ENCODE peak calls at places on chromosomes 16 and 17, in eight cellular contexts. One of them, this sample, is unnamed.

GRCh38 chr16:3400446-3400778 is 392 bp downstream of the ZSCAN32 start:
- DNase-seq in omental fat pad: no peak
- DNase-seq in HFFc6: no peak
- DNase-seq in heart left ventricle: no peak
- DNase-seq in RWPE1: no peak
- DNase-seq in right lobe of liver: no peak
- DNase-seq in GM12864: no peak
- DNase-seq in AG09319: no peak
- DNase-seq in this sample: no peak

GRCh38 chr16:66374176-66374575 is 7.7 kb downstream of the CDH5 start:
- DNase-seq in omental fat pad: no peak
- DNase-seq in HFFc6: no peak
- DNase-seq in heart left ventricle: no peak
- DNase-seq in RWPE1: no peak
- DNase-seq in right lobe of liver: no peak
- DNase-seq in GM12864: no peak
- DNase-seq in AG09319: no peak
- DNase-seq in this sample: no peak

GRCh38 chr16:1335996-1336395 is 2.6 kb downstream of the BAIAP3 start:
- DNase-seq in omental fat pad: no peak
- DNase-seq in HFFc6: no peak
- DNase-seq in heart left ventricle: no peak
- DNase-seq in RWPE1: no peak
- DNase-seq in right lobe of liver: no peak
- DNase-seq in GM12864: no peak
- DNase-seq in AG09319: no peak
- DNase-seq in this sample: no peak

GRCh38 chr17:71363661-71364060 is 757.2 kb upstream of the SOX9 start:
- DNase-seq in omental fat pad: no peak
- DNase-seq in HFFc6: no peak
- DNase-seq in heart left ventricle: no peak
- DNase-seq in RWPE1: no peak
- DNase-seq in right lobe of liver: no peak
- DNase-seq in GM12864: no peak
- DNase-seq in AG09319: no peak
- DNase-seq in this sample: no peak

GRCh38 chr17:30832438-30832790 is 648 bp downstream of the ATAD5 start:
- DNase-seq in omental fat pad: no peak
- DNase-seq in HFFc6: no peak
- DNase-seq in heart left ventricle: no peak
- DNase-seq in RWPE1: no peak
- DNase-seq in right lobe of liver: no peak
- DNase-seq in GM12864: no peak
- DNase-seq in AG09319: no peak
- DNase-seq in this sample: no peak

GRCh38 chr16:68229431-68230175 is 6.3 kb downstream of the ESRP2 start:
- DNase-seq in omental fat pad: no peak
- DNase-seq in HFFc6: peak
- DNase-seq in heart left ventricle: no peak
- DNase-seq in RWPE1: peak
- DNase-seq in right lobe of liver: peak
- DNase-seq in GM12864: no peak
- DNase-seq in AG09319: peak
- DNase-seq in this sample: no peak

GRCh38 chr16:87809150-87809902 is 43.5 kb upstream of the KLHDC4 start:
- DNase-seq in omental fat pad: no peak
- DNase-seq in HFFc6: no peak
- DNase-seq in heart left ventricle: no peak
- DNase-seq in RWPE1: no peak
- DNase-seq in right lobe of liver: no peak
- DNase-seq in GM12864: peak
- DNase-seq in AG09319: no peak
- DNase-seq in this sample: no peak

GRCh38 chr16:31876955-31877828 is 3.6 kb downstream of the ZNF267 start:
- DNase-seq in omental fat pad: no peak
- DNase-seq in HFFc6: peak
- DNase-seq in heart left ventricle: no peak
- DNase-seq in RWPE1: peak
- DNase-seq in right lobe of liver: no peak
- DNase-seq in GM12864: peak
- DNase-seq in AG09319: peak
- DNase-seq in this sample: no peak

GRCh38 chr16:12260647-12261262 is 284.2 kb downstream of the SNX29 start:
- DNase-seq in omental fat pad: no peak
- DNase-seq in HFFc6: no peak
- DNase-seq in heart left ventricle: peak
- DNase-seq in RWPE1: no peak
- DNase-seq in right lobe of liver: no peak
- DNase-seq in GM12864: no peak
- DNase-seq in AG09319: no peak
- DNase-seq in this sample: no peak

GRCh38 chr16:48720266-48720665 is 110.3 kb upstream of the N4BP1 start:
- DNase-seq in omental fat pad: no peak
- DNase-seq in HFFc6: no peak
- DNase-seq in heart left ventricle: no peak
- DNase-seq in RWPE1: peak
- DNase-seq in right lobe of liver: no peak
- DNase-seq in GM12864: no peak
- DNase-seq in AG09319: no peak
- DNase-seq in this sample: no peak

GRCh38 chr17:42273474-42274272 is 2.5 kb downstream of the STAT5B start:
- DNase-seq in omental fat pad: no peak
- DNase-seq in HFFc6: no peak
- DNase-seq in heart left ventricle: no peak
- DNase-seq in RWPE1: no peak
- DNase-seq in right lobe of liver: no peak
- DNase-seq in GM12864: no peak
- DNase-seq in AG09319: no peak
- DNase-seq in this sample: no peak

GRCh38 chr17:57097832-57098421 is 12.9 kb downstream of the AKAP1 start:
- DNase-seq in omental fat pad: no peak
- DNase-seq in HFFc6: peak
- DNase-seq in heart left ventricle: peak
- DNase-seq in RWPE1: no peak
- DNase-seq in right lobe of liver: no peak
- DNase-seq in GM12864: no peak
- DNase-seq in AG09319: peak
- DNase-seq in this sample: no peak

GRCh38 chr16:11585460-11586374 is 1.0 kb downstream of the LITAF start:
- DNase-seq in omental fat pad: no peak
- DNase-seq in HFFc6: no peak
- DNase-seq in heart left ventricle: no peak
- DNase-seq in RWPE1: peak
- DNase-seq in right lobe of liver: peak
- DNase-seq in GM12864: no peak
- DNase-seq in AG09319: no peak
- DNase-seq in this sample: no peak

GRCh38 chr16:2187212-2187611 is 9.2 kb downstream of the CASKIN1 start:
- DNase-seq in omental fat pad: no peak
- DNase-seq in HFFc6: no peak
- DNase-seq in heart left ventricle: no peak
- DNase-seq in RWPE1: no peak
- DNase-seq in right lobe of liver: no peak
- DNase-seq in GM12864: no peak
- DNase-seq in AG09319: no peak
- DNase-seq in this sample: no peak

GRCh38 chr17:80989586-80989913 is 2.1 kb upstream of the CHMP6 start:
- DNase-seq in omental fat pad: no peak
- DNase-seq in HFFc6: no peak
- DNase-seq in heart left ventricle: no peak
- DNase-seq in RWPE1: no peak
- DNase-seq in right lobe of liver: no peak
- DNase-seq in GM12864: no peak
- DNase-seq in AG09319: no peak
- DNase-seq in this sample: no peak

GRCh38 chr17:80990921-80991644 is 558 bp upstream of the CHMP6 start:
- DNase-seq in omental fat pad: no peak
- DNase-seq in HFFc6: no peak
- DNase-seq in heart left ventricle: peak
- DNase-seq in RWPE1: no peak
- DNase-seq in right lobe of liver: no peak
- DNase-seq in GM12864: no peak
- DNase-seq in AG09319: no peak
- DNase-seq in this sample: no peak

GRCh38 chr17:80992077-80992947 is 671 bp downstream of the CHMP6 start:
- DNase-seq in omental fat pad: no peak
- DNase-seq in HFFc6: no peak
- DNase-seq in heart left ventricle: peak
- DNase-seq in RWPE1: no peak
- DNase-seq in right lobe of liver: peak
- DNase-seq in GM12864: no peak
- DNase-seq in AG09319: no peak
- DNase-seq in this sample: no peak

GRCh38 chr17:80992948-80993624 is 1.4 kb downstream of the CHMP6 start:
- DNase-seq in omental fat pad: no peak
- DNase-seq in HFFc6: no peak
- DNase-seq in heart left ventricle: peak
- DNase-seq in RWPE1: no peak
- DNase-seq in right lobe of liver: peak
- DNase-seq in GM12864: no peak
- DNase-seq in AG09319: no peak
- DNase-seq in this sample: peak

DNA sequence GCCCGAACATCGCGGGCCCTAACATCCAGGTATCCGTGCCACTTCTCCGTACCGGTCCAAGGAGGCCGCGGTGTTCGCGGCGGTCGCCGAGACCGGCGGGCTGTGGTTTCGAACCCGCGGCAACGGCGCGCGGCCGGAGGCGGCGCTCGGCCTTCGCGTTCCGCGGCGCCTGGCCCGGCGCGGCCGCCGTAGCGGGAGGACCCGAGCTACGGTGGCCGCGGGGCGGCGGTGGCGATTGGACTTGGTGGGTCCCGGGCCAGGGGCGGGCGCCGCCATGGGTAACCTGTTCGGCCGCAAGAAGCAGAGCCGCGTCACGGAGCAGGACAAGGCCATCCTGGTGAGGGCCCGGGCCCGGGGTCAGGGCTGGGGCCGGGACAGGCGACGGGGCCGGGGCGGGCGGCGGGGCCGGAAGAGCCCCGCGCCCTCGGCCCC is at the start of gene CHMP6:
- DNase-seq in omental fat pad: peak
- DNase-seq in HFFc6: peak
- DNase-seq in heart left ventricle: peak
- DNase-seq in RWPE1: peak
- DNase-seq in right lobe of liver: peak
- DNase-seq in GM12864: no peak
- DNase-seq in AG09319: peak
- DNase-seq in this sample: peak
- TF ChIP-seq CTCF in omental fat pad: no peak
- TF ChIP-seq CTCF in HFFc6: peak
- TF ChIP-seq CTCF in heart left ventricle: peak
- TF ChIP-seq CTCF in RWPE1: peak
- TF ChIP-seq CTCF in right lobe of liver: no peak
- TF ChIP-seq CTCF in GM12864: peak
- TF ChIP-seq CTCF in AG09319: peak
- TF ChIP-seq CTCF in this sample: peak

DNA sequence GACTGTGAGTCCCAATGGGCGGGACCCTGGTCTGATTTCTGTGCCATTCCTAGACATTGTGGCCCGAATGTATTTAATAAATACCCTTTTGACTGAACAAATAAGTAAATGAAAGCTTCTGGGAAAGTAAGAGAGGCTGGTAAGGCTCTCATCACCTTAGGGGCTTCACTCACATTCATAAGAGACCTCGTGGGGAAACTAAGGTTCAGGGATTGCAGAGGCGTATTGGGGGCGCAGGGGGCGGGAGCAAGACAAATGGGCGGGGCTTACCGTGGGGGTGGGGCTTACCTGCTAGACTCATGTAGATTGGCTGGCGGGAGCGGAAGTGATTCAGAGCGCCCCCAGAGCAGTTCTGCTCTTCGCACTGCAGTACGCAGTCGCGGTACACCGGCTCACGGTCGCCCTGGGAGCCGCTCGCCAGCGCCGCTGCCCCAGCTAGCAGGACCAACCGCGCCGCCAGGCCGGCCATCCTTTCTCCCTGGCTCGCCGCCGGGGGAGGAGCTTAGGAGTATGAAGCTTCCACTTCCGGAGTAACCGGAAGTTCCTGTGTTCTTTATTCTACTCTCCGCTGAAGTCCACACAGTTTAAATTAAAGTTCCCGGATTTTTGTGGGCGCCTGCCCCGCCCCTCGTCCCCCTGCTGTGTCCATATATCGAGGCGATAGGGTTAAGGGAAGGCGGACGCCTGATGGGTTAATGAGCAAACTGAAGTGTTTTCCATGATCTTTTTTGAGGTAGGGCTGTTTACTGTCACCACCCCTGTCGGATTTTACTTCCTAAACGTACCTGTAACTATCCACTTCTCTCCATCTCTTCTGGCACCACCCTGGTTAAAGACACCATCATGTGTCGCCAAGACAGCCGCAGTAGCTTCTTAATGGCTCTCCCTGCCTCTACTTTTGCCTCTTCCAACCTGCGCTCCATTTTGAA is at the start of gene PGAP3:
- DNase-seq in omental fat pad: peak
- DNase-seq in HFFc6: peak
- DNase-seq in heart left ventricle: peak
- DNase-seq in RWPE1: peak
- DNase-seq in right lobe of liver: peak
- DNase-seq in GM12864: peak
- DNase-seq in AG09319: peak
- DNase-seq in this sample: peak
- TF ChIP-seq CTCF in omental fat pad: no peak
- TF ChIP-seq CTCF in HFFc6: peak
- TF ChIP-seq CTCF in heart left ventricle: no peak
- TF ChIP-seq CTCF in RWPE1: no peak
- TF ChIP-seq CTCF in right lobe of liver: peak
- TF ChIP-seq CTCF in GM12864: no peak
- TF ChIP-seq CTCF in AG09319: peak
- TF ChIP-seq CTCF in this sample: no peak

GRCh38 chr17:78780335-78780734 is 1.7 kb downstream of the CYTH1 start:
- DNase-seq in omental fat pad: no peak
- DNase-seq in HFFc6: no peak
- DNase-seq in heart left ventricle: no peak
- DNase-seq in RWPE1: no peak
- DNase-seq in right lobe of liver: peak
- DNase-seq in GM12864: no peak
- DNase-seq in AG09319: no peak
- DNase-seq in this sample: no peak
- TF ChIP-seq CTCF in omental fat pad: no peak
- TF ChIP-seq CTCF in HFFc6: no peak
- TF ChIP-seq CTCF in heart left ventricle: no peak
- TF ChIP-seq CTCF in RWPE1: no peak
- TF ChIP-seq CTCF in right lobe of liver: no peak
- TF ChIP-seq CTCF in GM12864: no peak
- TF ChIP-seq CTCF in AG09319: no peak
- TF ChIP-seq CTCF in this sample: no peak

DNA sequence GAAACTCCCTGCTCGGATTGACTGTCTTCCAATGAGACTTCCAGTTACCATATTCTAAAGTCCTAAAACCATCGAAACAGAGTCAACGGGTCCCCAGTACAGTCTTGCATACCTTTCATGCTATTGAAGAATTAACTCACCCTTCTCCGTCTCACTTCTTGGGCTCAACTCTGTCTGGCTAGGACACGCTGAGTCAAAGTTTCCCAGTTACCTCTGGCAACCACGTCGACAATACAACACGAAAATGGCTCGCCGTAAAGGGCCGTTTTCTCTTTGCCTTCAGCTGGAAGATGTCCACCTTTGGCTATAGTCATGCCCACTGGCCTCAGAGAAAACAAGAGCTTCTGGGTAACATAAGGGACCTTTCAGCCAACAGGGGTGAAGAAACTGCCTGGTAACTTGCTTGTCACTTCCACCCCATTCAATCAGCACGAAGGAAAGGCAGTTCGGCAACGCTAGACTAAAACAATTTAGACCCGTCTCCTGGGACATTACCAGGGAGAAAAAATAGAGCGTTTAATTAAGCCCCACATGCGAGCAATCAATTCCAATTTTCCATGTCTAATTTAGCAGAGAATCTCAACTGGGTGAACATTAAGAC is 21.5 kb downstream of the KCNG4 start:
- DNase-seq in omental fat pad: no peak
- DNase-seq in HFFc6: no peak
- DNase-seq in heart left ventricle: no peak
- DNase-seq in RWPE1: no peak
- DNase-seq in right lobe of liver: no peak
- DNase-seq in GM12864: no peak
- DNase-seq in AG09319: no peak
- DNase-seq in this sample: no peak
- TF ChIP-seq CTCF in omental fat pad: no peak
- TF ChIP-seq CTCF in HFFc6: no peak
- TF ChIP-seq CTCF in heart left ventricle: no peak
- TF ChIP-seq CTCF in RWPE1: no peak
- TF ChIP-seq CTCF in right lobe of liver: no peak
- TF ChIP-seq CTCF in GM12864: no peak
- TF ChIP-seq CTCF in AG09319: no peak
- TF ChIP-seq CTCF in this sample: no peak